ENCODE peak calls at places on chromosome 22, in nine cellular contexts. E is aorta, Y is Peyer's patch, M is spleen, Q is psoas muscle, U is GM23338, Z is heart left ventricle, A is sigmoid colon, D is transverse colon. W is an unnamed sample.
A peak's percentile ranks its signal among the peaks of the same experiment; 100 is the strongest.

GRCh38 chr22:24330636-24331035 is 60.0 kb downstream of the SPECC1L start:
- DNase-seq in E (no peak), Y (no peak), M (no peak), Q (no peak), U (no peak), Z (no peak), A (no peak), D (no peak), W (no peak)

GRCh38 chr22:22851969-22852368 is 35.6 kb upstream of the IGLL5 start:
- DNase-seq in E (no peak), Y (no peak), M (no peak), Q (no peak), U (no peak), Z (no peak), A (no peak), D (no peak), W (no peak)

GRCh38 chr22:37060801-37061610 is 9.5 kb downstream of the KCTD17 start:
- DNase-seq in E (no peak), Y (no peak), M (no peak), Q (no peak), U (no peak), Z (no peak), A (no peak), D (no peak), W (no peak)

GRCh38 chr22:38017272-38017920 is 33.0 kb upstream of the SOX10 start:
- DNase-seq in E (peak; percentile 94), Y (peak; percentile 66), M (no peak), Q (peak; percentile 82), U (no peak), Z (peak; percentile 81), A (peak; percentile 93), D (peak; percentile 75), W (peak; percentile 91)

GRCh38 chr22:46212195-46212594 is 37.9 kb downstream of the CDPF1 start:
- DNase-seq in E (no peak), Y (no peak), M (no peak), Q (no peak), U (no peak), Z (no peak), A (no peak), D (no peak), W (no peak)

GRCh38 chr22:42844756-42845155 is 12.3 kb downstream of the ARFGAP3 start:
- DNase-seq in E (no peak), Y (no peak), M (no peak), Q (no peak), U (no peak), Z (no peak), A (no peak), D (no peak), W (no peak)

GRCh38 chr22:47163876-47164513 is 401.5 kb downstream of the TBC1D22A start:
- DNase-seq in E (peak; percentile 35), Y (peak; percentile 42), M (peak; percentile 61), Q (no peak), U (no peak), Z (peak; percentile 28), A (peak; percentile 50), D (peak; percentile 3), W (peak; percentile 62)

GRCh38 chr22:35023692-35024363 is 42.1 kb upstream of the ISX start:
- DNase-seq in E (peak; percentile 58), Y (peak; percentile 86), M (peak; percentile 87), Q (peak; percentile 41), U (peak; percentile 92), Z (peak; percentile 52), A (no peak), D (peak; percentile 78), W (peak; percentile 86)

GRCh38 chr22:38305481-38306448 is 11.5 kb downstream of the CSNK1E start:
- DNase-seq in E (no peak), Y (no peak), M (no peak), Q (no peak), U (peak; percentile 84), Z (no peak), A (no peak), D (peak; percentile 64), W (no peak)

GRCh38 chr22:23677701-23677995 is 13.2 kb upstream of the RGL4 start:
- DNase-seq in E (no peak), Y (no peak), M (no peak), Q (no peak), U (peak; percentile 9), Z (no peak), A (peak; percentile 39), D (no peak), W (no peak)

GRCh38 chr22:36471341-36471821 is 10.1 kb downstream of the TXN2 start:
- DNase-seq in E (no peak), Y (no peak), M (no peak), Q (no peak), U (no peak), Z (no peak), A (peak; percentile 84), D (no peak), W (peak; percentile 25)

GRCh38 chr22:16819249-16819648 is 6.0 kb downstream of the XKR3 start:
- DNase-seq in E (no peak), Y (no peak), M (no peak), Q (no peak), U (no peak), Z (no peak), A (no peak), D (no peak), W (no peak)

GRCh38 chr22:16815073-16815472 is 10.1 kb downstream of the XKR3 start:
- DNase-seq in E (no peak), Y (no peak), M (no peak), Q (no peak), U (no peak), Z (no peak), A (no peak), D (no peak), W (no peak)

GRCh38 chr22:16818538-16818937 is 6.7 kb downstream of the XKR3 start:
- DNase-seq in E (no peak), Y (no peak), M (no peak), Q (no peak), U (no peak), Z (no peak), A (no peak), D (no peak), W (no peak)
- H3K27ac ChIP-seq in E (no peak overlapping the region), Y (no peak overlapping the region), M (no peak overlapping the region), Q (no peak overlapping the region), U (no peak overlapping the region), Z (no peak overlapping the region), A (no peak overlapping the region), D (no peak overlapping the region), W (no peak overlapping the region)

GRCh38 chr22:40345271-40345670 is 1.0 kb upstream of the ADSL start:
- DNase-seq in E (no peak), Y (no peak), M (no peak), Q (no peak), U (no peak), Z (no peak), A (no peak), D (peak; percentile 50), W (no peak)

GRCh38 chr22:40346178-40347064 is at the start of gene ADSL:
- DNase-seq in E (peak; percentile 93), Y (peak; percentile 95), M (peak; percentile 97), Q (peak; percentile 92), U (peak; percentile 94), Z (peak; percentile 92), A (peak; percentile 93), D (peak; percentile 92), W (peak; percentile 95)

GRCh38 chr22:40345801-40346177 is 511 bp upstream of the ADSL start:
- DNase-seq in E (peak; percentile 56), Y (peak; percentile 71), M (peak; percentile 85), Q (no peak), U (no peak), Z (peak; percentile 24), A (no peak), D (peak; percentile 67), W (peak; percentile 77)

GRCh38 chr22:40347300-40347699 is 1.0 kb downstream of the ADSL start:
- DNase-seq in E (no peak), Y (no peak), M (no peak), Q (no peak), U (no peak), Z (no peak), A (no peak), D (no peak), W (no peak)

DNA sequence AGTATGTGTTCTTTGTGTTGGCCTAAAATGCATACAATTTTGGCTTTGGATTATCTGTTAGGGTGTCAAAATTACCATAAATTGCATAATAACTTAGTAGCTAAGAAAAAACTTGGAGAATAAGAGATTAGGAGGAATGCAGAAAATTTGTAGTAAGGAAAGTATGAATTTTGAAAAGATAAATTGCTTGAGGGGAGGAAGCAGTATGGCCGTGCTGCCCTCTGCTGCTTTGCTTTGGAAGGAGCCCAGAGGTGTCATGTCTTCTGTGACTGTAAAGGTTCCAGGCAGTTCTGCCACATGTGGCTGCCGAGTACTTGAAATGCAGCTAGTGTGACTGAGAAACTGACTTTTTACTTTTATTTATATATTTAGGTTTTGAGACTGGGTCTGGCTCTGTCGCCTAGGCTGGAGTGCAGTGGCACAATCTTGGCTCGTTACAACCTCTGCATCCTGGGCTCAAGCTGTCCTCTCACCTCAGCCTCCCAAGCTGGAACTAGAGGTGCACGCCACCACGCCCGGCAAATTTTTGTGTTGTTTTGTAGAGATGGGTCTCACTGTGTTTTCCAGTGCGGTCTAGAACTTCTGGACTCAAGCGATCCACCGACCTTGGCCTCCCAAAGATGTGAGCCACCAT is 1.8 kb downstream of the ADSL start:
- DNase-seq in E (peak; percentile 62), Y (no peak), M (peak; percentile 84), Q (peak; percentile 39), U (peak; percentile 65), Z (no peak), A (no peak), D (peak; percentile 63), W (peak; percentile 27)
- H3K27me3 ChIP-seq in E (no peaks in the 10 kb centered on the region), Y (no peaks in the 10 kb centered on the region), M (no peaks in the 10 kb centered on the region), Q (no peaks in the 10 kb centered on the region), U (no peaks in the 10 kb centered on the region), Z (no peaks in the 10 kb centered on the region), A (no peaks in the 10 kb centered on the region), D (no peaks in the 10 kb centered on the region), W (no peaks in the 10 kb centered on the region)

DNA sequence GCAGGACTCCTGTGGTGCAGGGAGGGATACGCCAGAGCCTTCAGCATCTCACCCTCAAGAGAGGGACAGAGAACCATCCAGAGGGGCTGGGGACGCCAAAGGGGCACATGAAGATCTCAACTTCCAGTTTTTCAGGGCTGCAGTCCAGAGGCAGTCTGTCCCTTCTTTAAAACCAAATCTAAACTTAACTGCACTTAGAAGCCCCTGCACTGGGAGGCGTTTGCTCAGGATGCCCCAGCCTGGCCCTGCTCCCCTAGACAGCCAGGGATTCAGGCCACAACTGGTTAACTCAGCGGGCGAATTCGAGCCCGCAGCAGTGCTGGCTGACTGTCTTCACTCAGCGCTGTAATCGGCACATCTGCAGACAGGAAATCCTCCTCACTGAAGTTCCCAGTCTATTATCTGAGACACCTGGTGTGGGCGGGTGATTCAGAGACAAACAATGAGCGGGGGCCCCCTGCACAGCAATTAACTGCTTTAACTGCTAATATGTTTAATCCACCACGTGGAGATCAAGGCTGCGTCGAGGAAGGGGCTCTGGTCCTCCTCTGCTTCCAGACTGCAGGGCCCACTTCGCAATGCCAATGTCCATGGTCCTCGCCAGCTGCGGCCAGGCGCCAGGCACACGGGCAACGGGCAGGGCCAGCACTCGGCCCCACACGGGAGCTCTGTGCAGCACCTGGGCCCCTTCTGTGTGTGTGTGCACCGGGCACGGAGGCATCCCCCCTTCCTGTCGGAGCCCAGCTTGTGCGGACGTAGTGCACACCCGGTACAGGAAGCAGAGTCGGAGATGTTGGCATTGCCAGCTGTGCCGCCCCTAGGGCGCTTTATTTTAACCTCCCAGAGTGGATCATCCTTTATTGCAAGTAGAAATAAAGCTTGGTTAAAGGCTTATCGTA is 36.9 kb upstream of the GNB1L start:
- DNase-seq in E (no peak), Y (no peak), M (peak; percentile 89), Q (no peak), U (peak; percentile 90), Z (no peak), A (no peak), D (no peak), W (peak; percentile 61)
- H3K4me3 ChIP-seq in E (no peak overlapping the region), Y (peak overlapping the region; percentile 38), M (peak overlapping the region; percentile 3), Q (no peak overlapping the region), U (no peak overlapping the region), Z (no peak overlapping the region), A (no peak overlapping the region), D (no peak overlapping the region), W (no peak overlapping the region)

GRCh38 chr22:29184886-29185575 is 20.7 kb upstream of the EMID1 start:
- DNase-seq in E (peak; percentile 21), Y (no peak), M (no peak), Q (no peak), U (no peak), Z (no peak), A (peak; percentile 32), D (no peak), W (no peak)
- H3K27ac ChIP-seq in E (no peak overlapping the region), Y (no peak overlapping the region), M (no peak overlapping the region), Q (no peak overlapping the region), U (no peak overlapping the region), Z (no peak overlapping the region), A (no peak overlapping the region), D (no peak overlapping the region), W (no peak overlapping the region)

W was measured in right cardiac atrium.